ENCODE peak calls at places on chromosomes 11 and 22, in four cellular contexts. F, X, P and K are unnamed samples.

GRCh38 chr22:38815844-38816243 is 21.9 kb upstream of the DNAL4 start:
- ATAC-seq in X (no peak), F (no peak), P (no peak), K (no peak)

GRCh38 chr22:24983151-24983550 is 30.6 kb downstream of the KIAA1671 start:
- ATAC-seq in F (no peak), X (no peak), P (no peak), K (no peak)

GRCh38 chr11:118224512-118225180 is at the start of gene JAML:
- ATAC-seq in X (no peak), F (no peak), P (no peak), K (no peak)

GRCh38 chr11:97409141-97409540 is 1019.3 kb downstream of the JRKL start:
- ATAC-seq in F (no peak), X (no peak), P (no peak), K (no peak)

GRCh38 chr22:39721456-39722325 is 151.1 kb downstream of the CACNA1I start:
- ATAC-seq in P (no peak), X (no peak), F (no peak), K (no peak)

GRCh38 chr22:24417901-24418641 is 9.3 kb upstream of the ADORA2A start:
- ATAC-seq in P (no peak), F (no peak), X (no peak), K (no peak)

GRCh38 chr22:42933783-42934144 is 76.7 kb upstream of the ARFGAP3 start:
- ATAC-seq in F (peak; percentile 52), X (peak; percentile 84), P (no peak), K (peak; percentile 75)

GRCh38 chr22:35956850-35957249 is 71.8 kb downstream of the RBFOX2 start:
- ATAC-seq in F (no peak), P (no peak), X (no peak), K (no peak)

GRCh38 chr11:76233936-76234703 is 27.8 kb upstream of the WNT11 start:
- ATAC-seq in P (no peak), F (no peak), X (no peak), K (peak; percentile 56)

GRCh38 chr11:46528445-46529085 is 65.3 kb downstream of the AMBRA1 start:
- ATAC-seq in F (no peak), X (no peak), P (no peak), K (no peak)

GRCh38 chr22:48577014-48577690 is 1250.5 kb downstream of the BRD1 start:
- ATAC-seq in P (no peak), F (no peak), X (no peak), K (no peak)

GRCh38 chr11:48033918-48034341 is 53.6 kb downstream of the PTPRJ start:
- ATAC-seq in F (no peak), X (no peak), P (no peak), K (no peak)

GRCh38 chr11:18791175-18792065 is at the start of gene PTPN5:
- ATAC-seq in P (no peak), F (peak; percentile 32), X (peak; percentile 40), K (peak; percentile 28)

GRCh38 chr11:3854660-3854976 is 846 bp upstream of the STIM1 start:
- ATAC-seq in P (peak; percentile 21), F (peak; percentile 9), X (no peak), K (no peak)

GRCh38 chr11:60870733-60871377 is 3.5 kb downstream of the ZP1 start:
- ATAC-seq in F (no peak), X (no peak), P (no peak), K (no peak)

GRCh38 chr11:126310992-126311310 is 7.1 kb downstream of the DCPS start:
- ATAC-seq in P (no peak), X (peak; percentile 26), F (no peak), K (no peak)

GRCh38 chr22:38569181-38569971 is 607 bp downstream of the DMC1 start:
- ATAC-seq in X (no peak), F (peak; percentile 11), P (no peak), K (peak; percentile 6)

GRCh38 chr11:120404495-120404894 is 68.3 kb downstream of the ARHGEF12 start:
- ATAC-seq in F (no peak), X (no peak), P (no peak), K (no peak)

GRCh38 chr11:120399312-120399711 is 63.1 kb downstream of the ARHGEF12 start:
- ATAC-seq in P (no peak), F (no peak), X (no peak), K (no peak)

GRCh38 chr11:120400564-120401364 is 64.6 kb downstream of the ARHGEF12 start:
- ATAC-seq in F (peak; percentile 94), X (peak; percentile 86), P (peak; percentile 93), K (peak; percentile 66)

GRCh38 chr11:120403966-120404365 is 67.8 kb downstream of the ARHGEF12 start:
- ATAC-seq in F (no peak), X (no peak), P (no peak), K (no peak)

GRCh38 chr11:120401506-120401905 is 65.3 kb downstream of the ARHGEF12 start:
- ATAC-seq in P (no peak), F (no peak), X (no peak), K (no peak)
- H3K27ac ChIP-seq in P (no peak overlapping the region), F (peak overlapping the region; percentile 61), X (no peak overlapping the region), K (no peak overlapping the region)

GRCh38 chr11:35363246-35364100 is 55.9 kb downstream of the SLC1A2 start:
- ATAC-seq in P (peak; percentile 69), X (no peak), F (no peak), K (peak; percentile 62)

GRCh38 chr11:35364101-35364780 is 55.1 kb downstream of the SLC1A2 start:
- ATAC-seq in P (peak; percentile 80), F (peak; percentile 93), X (peak; percentile 83), K (peak; percentile 85)

GRCh38 chr11:35365395-35365794 is 54.0 kb downstream of the SLC1A2 start:
- ATAC-seq in F (no peak), P (no peak), X (no peak), K (no peak)

GRCh38 chr11:35360059-35360530 is 59.3 kb downstream of the SLC1A2 start:
- ATAC-seq in P (no peak), F (no peak), X (no peak), K (peak; percentile 7)

GRCh38 chr11:35362571-35362980 is 56.8 kb downstream of the SLC1A2 start:
- ATAC-seq in P (no peak), F (no peak), X (no peak), K (no peak)
- H3K4me1 ChIP-seq in P (peaks cover 12% of the 10 kb centered on the region), F (peaks cover 46% of the 10 kb centered on the region), X (peaks cover 22% of the 10 kb centered on the region), K (peaks cover 3% of the 10 kb centered on the region)

GRCh38 chr11:71931245-71931602 is 2.4 kb downstream of the RNF121 start:
- ATAC-seq in P (no peak), F (no peak), X (no peak), K (no peak)

GRCh38 chr11:71927813-71928738 is at the start of gene XNDC1N:
- ATAC-seq in F (peak; percentile 95), X (peak; percentile 91), P (peak; percentile 91), K (peak; percentile 94)

GRCh38 chr11:71930556-71931244 is 1.9 kb downstream of the RNF121 start:
- ATAC-seq in X (no peak), P (no peak), F (no peak), K (no peak)

GRCh38 chr11:71929491-71929890 is 645 bp downstream of the RNF121 start:
- ATAC-seq in F (no peak), P (no peak), X (no peak), K (no peak)

GRCh38 chr11:71928739-71929443 is at the start of gene RNF121:
- ATAC-seq in F (peak; percentile 97), X (peak; percentile 99), P (peak; percentile 93), K (peak; percentile 99)
- TF ChIP-seq POLR2A in F (peak; percentile 90), X (peak; percentile 69), P (peak; percentile 76), K (peak; percentile 29)

GRCh38 chr11:7579226-7579825 is 65.5 kb downstream of the PPFIBP2 start:
- ATAC-seq in P (no peak), F (no peak), X (no peak), K (peak; percentile 65)

GRCh38 chr11:7577226-7577882 is 63.6 kb downstream of the PPFIBP2 start:
- ATAC-seq in P (no peak), X (peak; percentile 9), F (no peak), K (peak; percentile 64)

GRCh38 chr11:7576671-7577225 is 62.9 kb downstream of the PPFIBP2 start:
- ATAC-seq in X (peak; percentile 8), P (no peak), F (no peak), K (peak; percentile 41)

GRCh38 chr11:7578276-7578955 is 64.6 kb downstream of the PPFIBP2 start:
- ATAC-seq in F (no peak), P (no peak), X (no peak), K (no peak)

DNA sequence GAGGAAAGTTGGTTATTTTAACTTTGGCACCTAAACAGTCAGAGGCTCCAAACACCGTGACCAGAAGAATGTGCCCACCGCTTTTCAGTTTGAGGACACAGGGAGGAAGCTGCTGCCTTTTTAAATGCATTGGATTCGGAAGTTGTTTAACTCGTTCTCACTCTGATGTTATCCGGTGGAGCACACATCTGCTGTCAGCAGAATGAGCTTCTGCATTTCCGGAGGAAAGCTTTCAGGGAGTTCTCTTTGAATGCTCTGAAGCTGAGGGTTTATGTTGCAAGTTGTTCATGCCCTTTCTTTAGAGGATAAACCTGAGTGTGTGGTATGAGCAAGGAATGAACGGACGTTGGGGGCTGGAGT is 64.1 kb downstream of the PPFIBP2 start:
- ATAC-seq in P (no peak), X (peak; percentile 25), F (no peak), K (no peak)
- H3K27ac ChIP-seq in P (no peak overlapping the region), X (peak overlapping the region; percentile 78), F (peak overlapping the region; percentile 25), K (peak overlapping the region; percentile 70)

DNA sequence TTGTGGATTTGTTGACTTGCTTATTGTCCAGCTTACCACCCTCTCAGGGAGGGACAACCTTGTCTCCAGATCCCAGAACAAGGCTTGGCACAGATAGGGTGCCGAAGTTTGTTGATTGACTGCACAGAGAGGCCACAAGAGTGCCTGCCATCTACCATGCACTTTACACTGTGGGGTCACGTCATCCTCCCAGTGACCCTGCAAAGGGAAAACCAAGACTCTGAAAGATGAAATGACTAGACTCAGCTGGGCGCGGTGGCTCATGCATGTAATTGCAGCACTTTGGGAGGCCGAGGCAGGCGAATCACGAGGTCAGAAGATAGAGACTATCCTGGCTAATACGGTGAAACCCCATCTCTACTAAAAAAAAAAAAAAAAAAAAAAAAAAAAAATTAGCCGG is 4.6 kb upstream of the LTBP3 start:
- ATAC-seq in P (no peak), F (no peak), X (no peak), K (no peak)
- H3K4me1 ChIP-seq in P (peaks cover 55% of the 10 kb centered on the region), F (peaks cover 42% of the 10 kb centered on the region), X (peaks cover 23% of the 10 kb centered on the region), K (no peaks in the 10 kb centered on the region)

DNA sequence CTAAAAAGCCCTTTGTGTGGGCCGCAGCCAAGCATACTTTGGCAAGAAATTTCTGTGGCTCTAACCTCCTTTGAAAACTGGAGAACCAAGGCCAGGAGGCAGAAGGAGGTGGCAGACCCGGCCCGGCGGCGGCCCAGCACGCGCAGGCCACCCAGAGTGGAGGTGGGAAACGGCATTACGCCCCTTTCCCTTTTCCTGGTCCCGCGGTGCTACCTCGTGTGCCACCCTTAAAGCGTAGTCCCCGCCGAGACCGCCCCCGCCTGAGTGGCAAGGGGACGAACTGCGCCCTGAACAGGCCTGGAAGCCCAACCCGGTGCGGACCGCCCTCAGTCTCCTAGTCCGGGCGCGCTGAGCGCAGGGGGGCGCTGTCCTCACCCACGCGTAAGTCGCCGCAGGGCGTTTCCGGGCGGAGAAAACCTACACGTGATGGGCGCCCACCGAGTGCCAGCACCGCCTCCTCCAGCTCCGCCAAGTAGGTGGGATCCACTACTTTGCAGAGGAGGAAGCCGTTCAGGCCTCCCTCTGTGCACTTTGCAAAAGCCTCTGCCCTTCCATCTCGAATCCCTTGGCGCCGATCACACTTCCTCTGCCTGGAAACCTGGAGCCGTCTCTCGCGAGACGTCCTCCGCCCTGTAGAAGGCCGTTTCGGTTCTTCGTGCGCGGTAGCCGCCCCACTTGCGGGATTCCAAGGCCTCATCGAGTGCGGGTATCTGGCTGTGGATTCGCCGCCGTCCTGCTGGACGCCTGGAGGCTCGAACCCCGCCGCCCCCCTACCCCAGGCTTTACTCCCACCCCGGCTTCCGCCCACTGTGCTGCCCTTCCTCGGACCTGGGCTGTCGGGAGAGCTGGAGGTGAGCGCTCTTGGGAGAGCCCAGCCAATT is at the start of gene ACCS:
- ATAC-seq in F (peak; percentile 94), X (peak; percentile 98), P (peak; percentile 97), K (peak; percentile 97)
- TF ChIP-seq POLR2A in F (peak; percentile 70), X (peak; percentile 62), P (peak; percentile 78), K (peak; percentile 57)